ENCODE peak calls at places on chromosomes 5 and 9, in four cellular contexts. X, M, F and A are unnamed samples.

GRCh38 chr5:172007153-172007794 is 836 bp upstream of the FBXW11 start:
- DNase-seq in X (no peak), M (no peak), F (no peak), A (no peak)

GRCh38 chr9:35415769-35416427 is 74.0 kb upstream of the RUSC2 start:
- DNase-seq in X (no peak), M (no peak), F (no peak), A (no peak)

GRCh38 chr5:161009194-161009593 is 157.2 kb upstream of the ATP10B start:
- DNase-seq in X (no peak), M (no peak), F (no peak), A (no peak)

GRCh38 chr9:121360975-121361374 is 9.1 kb downstream of the STOM start:
- DNase-seq in X (peak), M (no peak), F (no peak), A (no peak)

GRCh38 chr9:137273616-137274320 is 3.8 kb upstream of the TOR4A start:
- DNase-seq in X (no peak), M (no peak), F (no peak), A (no peak)

GRCh38 chr5:177429248-177430045 is 3.0 kb downstream of the GRK6 start:
- DNase-seq in X (no peak), M (peak), F (peak), A (peak)

GRCh38 chr5:150989695-150990094 is 30.7 kb upstream of the GPX3 start:
- DNase-seq in X (no peak), M (no peak), F (no peak), A (no peak)

GRCh38 chr9:74557577-74557976 is 60.4 kb downstream of the RORB start:
- DNase-seq in X (no peak), M (no peak), F (no peak), A (no peak)

GRCh38 chr5:115571441-115571878 is 26.9 kb upstream of the FEM1C start:
- DNase-seq in X (no peak), M (no peak), F (no peak), A (no peak)

GRCh38 chr9:98678244-98678842 is 30.4 kb downstream of the GABBR2 start:
- DNase-seq in X (no peak), M (no peak), F (no peak), A (no peak)

GRCh38 chr9:27425827-27426716 is 98.0 kb upstream of the IFNK start:
- DNase-seq in X (no peak), M (no peak), F (no peak), A (no peak)

GRCh38 chr5:120913396-120913795 is 449.3 kb downstream of the PRR16 start:
- DNase-seq in X (no peak), M (no peak), F (no peak), A (no peak)

GRCh38 chr5:149271717-149272558 is at the start of gene AFAP1L1:
- DNase-seq in X (no peak), M (no peak), F (peak), A (peak)